ENCODE peak calls at places on chromosomes 5 and 9, in six cellular contexts. B is kidney, L is astrocyte of the cerebellum, O is dorsolateral prefrontal cortex, Y is GM06990, T is AG09309. A is an unnamed sample.

GRCh38 chr5:45694255-45694834 is 1.8 kb downstream of the HCN1 start:
- DNase-seq in O (no peak), T (no peak), L (no peak), B (no peak), Y (no peak), A (no peak)

GRCh38 chr5:145855842-145856267 is 17.0 kb downstream of the GRXCR2 start:
- DNase-seq in O (no peak), Y (no peak), T (no peak), L (no peak), B (no peak), A (no peak)

GRCh38 chr5:150522504-150523464 is 14.9 kb downstream of the NDST1 start:
- DNase-seq in L (no peak), O (peak), T (no peak), Y (no peak), B (no peak), A (no peak)

GRCh38 chr9:112198646-112199045 is 23.5 kb upstream of the SUSD1 start:
- DNase-seq in B (no peak), Y (no peak), L (no peak), O (no peak), T (no peak), A (no peak)

GRCh38 chr9:136399176-136400037 is 563 bp downstream of the SNAPC4 start:
- DNase-seq in T (no peak), O (no peak), B (no peak), Y (peak), L (no peak), A (peak)

GRCh38 chr5:176413255-176413565 is 3.1 kb downstream of the CLTB start:
- DNase-seq in Y (no peak), B (no peak), L (no peak), T (no peak), O (no peak), A (no peak)

GRCh38 chr9:109863961-109864360 is 84.0 kb downstream of the PALM2AKAP2 start:
- DNase-seq in Y (no peak), L (no peak), T (no peak), B (no peak), O (no peak), A (no peak)

GRCh38 chr5:144979516-144980264 is 809.0 kb downstream of the KCTD16 start:
- DNase-seq in L (no peak), Y (no peak), B (no peak), O (no peak), T (no peak), A (no peak)

GRCh38 chr5:32231929-32232328 is 57.8 kb upstream of the GOLPH3 start:
- DNase-seq in T (no peak), B (no peak), O (no peak), Y (no peak), L (no peak), A (no peak)

DNA sequence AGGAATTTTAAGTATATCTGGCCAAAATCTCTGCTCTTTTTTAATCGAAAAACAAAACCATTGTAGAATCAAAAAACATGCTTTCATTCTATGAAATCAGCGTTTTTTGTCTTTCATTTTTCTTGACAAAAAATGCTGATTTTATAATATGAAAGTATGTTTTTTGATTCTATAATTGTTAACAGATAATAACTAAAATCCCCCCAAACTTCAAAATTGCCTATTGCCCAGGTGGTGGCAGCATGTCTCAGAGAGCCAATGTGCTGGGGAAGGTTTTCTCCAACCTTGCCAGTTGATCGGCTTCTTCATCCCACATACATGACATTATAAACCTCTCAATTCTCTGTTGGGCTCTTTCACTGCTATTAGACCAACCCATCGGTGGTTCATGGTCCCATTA is 5.1 kb upstream of the SMIM15 start:
- DNase-seq in T (peak), Y (no peak), L (peak), O (no peak), B (no peak), A (peak)
- TF ChIP-seq CTCF in T (peak), Y (peak), L (peak), O (peak), B (peak), A (peak)

DNA sequence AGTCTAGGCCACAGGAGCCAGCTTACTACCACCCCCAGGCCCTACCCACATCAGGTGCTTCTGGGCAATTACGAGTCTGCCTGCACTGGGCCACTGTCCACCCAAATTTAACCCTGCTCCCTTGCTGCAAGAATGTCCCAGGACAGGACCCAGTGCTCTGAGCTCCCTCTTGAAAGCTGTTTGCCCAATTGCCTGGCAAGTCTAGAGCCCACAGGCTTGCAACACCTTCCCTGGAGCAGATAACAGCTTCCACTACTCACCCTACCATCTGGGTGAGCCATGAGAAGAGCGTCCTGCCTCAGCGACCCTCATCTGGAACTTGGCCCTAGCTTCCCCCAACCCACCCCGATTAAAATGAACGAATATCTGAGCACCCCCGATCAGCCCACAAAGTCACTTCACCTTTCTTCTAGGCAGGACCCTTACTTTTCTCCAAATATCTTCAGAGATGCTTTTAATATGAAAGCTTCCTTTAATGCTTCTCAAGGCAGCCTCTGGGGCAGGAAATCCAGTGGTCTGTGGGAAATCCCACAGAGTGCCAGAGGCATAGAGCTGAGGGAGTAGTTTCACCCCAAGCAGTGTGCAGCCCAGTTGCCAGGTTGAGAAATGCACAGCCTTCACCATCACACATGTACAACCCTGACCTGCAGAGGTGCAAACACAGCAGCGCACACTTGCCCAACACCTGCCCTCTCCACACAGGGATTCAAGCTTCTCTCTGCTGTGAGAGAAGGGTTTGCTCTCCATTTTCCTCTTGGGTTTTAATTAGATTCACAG is 10.6 kb downstream of the ACSL6 start:
- DNase-seq in B (peak), L (no peak), O (peak), Y (no peak), T (no peak), A (no peak)
- H3K4me3 ChIP-seq in B (no peak), L (no peak), O (no peak), Y (no peak), T (no peak), A (no peak)

DNA sequence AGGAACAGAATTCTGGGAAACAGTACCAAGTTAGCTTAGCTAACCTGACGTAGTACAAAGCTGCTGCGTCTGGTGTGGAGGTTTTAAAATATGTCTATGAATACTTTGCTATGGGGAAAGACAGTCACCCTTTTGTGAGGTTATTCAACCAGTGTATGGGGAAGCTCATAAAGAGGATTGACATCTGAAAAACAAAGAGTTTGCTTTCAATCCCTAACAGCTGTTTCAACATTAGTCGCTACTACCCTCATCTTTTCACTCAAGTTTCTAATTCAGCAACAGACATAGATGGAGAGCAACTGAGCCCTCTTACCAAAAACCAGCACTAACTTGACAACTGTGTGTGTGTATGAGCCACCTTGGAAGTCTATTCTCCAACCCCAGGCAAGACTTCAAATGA is 7.8 kb upstream of the MSANTD3 start:
- DNase-seq in L (no peak), T (no peak), B (no peak), Y (no peak), O (no peak), A (no peak)
- TF ChIP-seq CTCF in L (no peak), T (no peak), B (no peak), Y (no peak), O (no peak), A (no peak)

DNA sequence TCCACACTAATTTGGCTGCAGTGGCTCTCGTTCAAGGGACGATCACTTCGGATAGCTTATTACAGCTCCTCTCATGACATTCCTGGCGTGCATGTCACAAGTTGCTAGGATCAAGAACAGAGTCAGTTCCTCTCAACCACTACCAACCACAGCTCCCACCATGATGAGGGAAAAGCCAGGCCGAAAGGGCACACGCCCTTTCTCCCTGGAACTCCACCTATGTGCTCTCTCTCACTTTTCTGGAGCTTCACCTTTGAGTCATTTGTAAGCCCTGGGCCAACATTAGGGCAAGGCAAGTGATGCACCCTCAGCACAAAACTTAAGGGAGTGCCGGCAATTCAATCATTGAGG is 1.6 kb downstream of the SPACA9 start:
- DNase-seq in B (no peak), T (no peak), L (no peak), O (no peak), Y (no peak), A (no peak)
- H3K4me3 ChIP-seq in B (no peak), T (no peak), L (no peak), O (no peak), Y (no peak), A (no peak)

DNA sequence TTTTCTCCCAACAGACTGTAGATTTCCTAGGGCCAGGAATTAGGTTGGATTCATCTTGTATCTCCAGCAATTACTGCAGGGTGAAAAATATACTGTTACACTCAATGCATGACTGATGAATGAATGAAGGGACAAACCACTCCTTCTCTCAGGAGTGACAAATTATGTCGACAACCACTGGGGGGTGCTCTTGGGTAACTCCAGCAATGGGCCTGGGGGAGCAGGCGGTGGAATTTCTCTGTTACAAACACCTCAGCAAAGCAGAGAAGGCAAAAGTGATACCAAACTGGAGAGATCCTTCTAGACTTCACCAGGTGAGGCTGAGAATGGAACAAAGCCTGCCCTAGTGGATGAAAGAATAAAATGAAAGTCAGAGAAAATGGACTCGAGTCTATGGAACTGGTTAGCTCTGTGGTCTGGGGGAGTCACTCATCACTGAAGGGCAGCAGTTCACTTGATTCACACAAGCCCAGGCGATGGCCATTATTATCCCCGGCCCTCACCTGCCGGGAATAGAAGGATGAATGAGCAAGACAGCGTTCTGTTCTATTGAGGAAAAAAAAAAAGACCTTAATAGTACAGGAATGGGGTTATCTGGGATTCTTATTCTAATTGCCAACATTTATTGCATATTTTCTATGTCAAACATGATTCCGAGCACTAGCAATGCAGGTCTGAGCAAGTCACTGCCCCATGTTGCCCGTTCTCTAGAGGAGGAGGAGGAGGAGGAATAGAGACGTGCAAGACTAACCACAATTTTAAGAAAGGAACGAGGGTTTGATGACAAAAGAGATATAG is 341.1 kb downstream of the ASTN2 start:
- DNase-seq in L (peak), T (no peak), O (peak), B (no peak), Y (no peak), A (peak)
- TF ChIP-seq CTCF in L (peak), T (no peak), O (peak), B (peak), Y (peak), A (peak)

A was measured in GM12865.